ENCODE peak calls at places on chromosomes 4 and X, in four cellular contexts. F is stomach, T is tibial nerve, O is adrenal gland. S is an unnamed sample.

GRCh38 chr4:9968472-9968871 is 52.8 kb downstream of the SLC2A9 start:
- DNase-seq in F (no peak), T (no peak), O (no peak), S (no peak)

GRCh38 chr4:146245246-146245645 is 30.9 kb downstream of the REELD1 start:
- DNase-seq in F (peak), T (no peak), O (no peak), S (no peak)

GRCh38 chr4:112817933-112818921 is 181.3 kb downstream of the LARP7 start:
- DNase-seq in F (peak), T (peak), O (peak), S (peak)

GRCh38 chrX:40167240-40168182 is 69.8 kb upstream of the BCOR start:
- DNase-seq in F (no peak), T (no peak), O (peak), S (no peak)

GRCh38 chrX:47169726-47170515 is 23.7 kb upstream of the UBA1 start:
- DNase-seq in F (peak), T (no peak), O (peak), S (no peak)

GRCh38 chr4:42474406-42474805 is 77.1 kb downstream of the SHISA3 start:
- DNase-seq in F (no peak), T (no peak), O (no peak), S (no peak)

GRCh38 chrX:108362026-108362425 is 76.2 kb downstream of the COL4A6 start:
- DNase-seq in F (no peak), T (no peak), O (no peak), S (no peak)

GRCh38 chrX:68433155-68433980 is at the start of gene OPHN1:
- DNase-seq in F (peak), T (peak), O (peak), S (peak)

GRCh38 chrX:30215357-30215843 is at the start of gene MAGEB2:
- DNase-seq in F (no peak), T (no peak), O (no peak), S (no peak)

GRCh38 chrX:76148753-76149152 is 24.1 kb upstream of the PBDC1 start:
- DNase-seq in F (no peak), T (peak), O (peak), S (no peak)

GRCh38 chr4:102429553-102429952 is 71.6 kb upstream of the NFKB1 start:
- DNase-seq in F (no peak), T (no peak), O (no peak), S (peak)

GRCh38 chr4:151745727-151746231 is 15.0 kb downstream of the GATB start:
- DNase-seq in F (no peak), T (no peak), O (no peak), S (no peak)

GRCh38 chr4:137631605-137632004 is 99.3 kb upstream of the PCDH18 start:
- DNase-seq in F (no peak), T (no peak), O (no peak), S (no peak)

GRCh38 chr4:7195546-7196282 is 3.4 kb downstream of the SORCS2 start:
- DNase-seq in F (no peak), T (no peak), O (no peak), S (no peak)

GRCh38 chr4:169270156-169270809 is 473 bp downstream of the SH3RF1 start:
- DNase-seq in F (peak), T (peak), O (peak), S (no peak)

GRCh38 chr4:101400096-101400495 is 52.8 kb upstream of the PPP3CA start:
- DNase-seq in F (no peak), T (no peak), O (no peak), S (peak)

GRCh38 chr4:174213734-174214101 is 69.7 kb downstream of the FBXO8 start:
- DNase-seq in F (no peak), T (no peak), O (no peak), S (no peak)

GRCh38 chr4:20925176-20925575 is 224.9 kb downstream of the PACRGL start:
- DNase-seq in F (no peak), T (no peak), O (no peak), S (no peak)

GRCh38 chr4:7861440-7861881 is 78.2 kb downstream of the AFAP1 start:
- DNase-seq in F (no peak), T (no peak), O (no peak), S (no peak)

DNA sequence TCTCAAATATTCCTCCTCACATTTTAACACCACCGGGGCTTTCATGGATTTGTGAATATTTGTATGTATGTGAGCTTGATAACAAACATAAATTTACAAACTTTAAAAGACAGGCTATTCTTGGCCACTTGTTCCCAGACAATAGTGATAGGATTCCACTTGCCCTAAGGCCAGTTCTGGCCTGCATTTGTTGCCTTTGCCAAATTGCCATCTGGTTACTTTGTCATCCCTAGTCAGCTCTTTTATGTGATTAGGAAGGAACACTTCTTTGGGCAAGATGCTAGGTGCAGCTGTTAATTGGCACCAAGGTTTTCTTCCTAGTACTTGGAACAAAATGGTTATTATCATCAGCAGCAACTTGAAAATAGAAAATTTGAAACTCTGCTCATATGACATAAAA is 63.3 kb downstream of the CCSER1 start:
- DNase-seq in F (no peak), T (no peak), O (no peak), S (no peak)
- TF ChIP-seq POLR2A in F (no peak), T (no peak), O (no peak), S (no peak)

GRCh38 chr4:94550851-94551250 is 99.1 kb downstream of the PDLIM5 start:
- DNase-seq in F (no peak), T (no peak), O (no peak), S (no peak)

GRCh38 chr4:94548571-94548970 is 96.8 kb downstream of the PDLIM5 start:
- DNase-seq in F (no peak), T (no peak), O (no peak), S (no peak)

GRCh38 chr4:94546949-94547348 is 95.2 kb downstream of the PDLIM5 start:
- DNase-seq in F (no peak), T (no peak), O (no peak), S (no peak)

GRCh38 chr4:94551616-94552564 is 100.1 kb downstream of the PDLIM5 start:
- DNase-seq in F (no peak), T (no peak), O (no peak), S (no peak)

GRCh38 chr4:94550352-94550751 is 98.6 kb downstream of the PDLIM5 start:
- DNase-seq in F (no peak), T (no peak), O (no peak), S (no peak)
- TF ChIP-seq POLR2A in F (no peak), T (no peak), O (no peak), S (no peak)

GRCh38 chr4:132299866-132300265 is 849.2 kb upstream of the PCDH10 start:
- DNase-seq in F (no peak), T (no peak), O (no peak), S (no peak)

DNA sequence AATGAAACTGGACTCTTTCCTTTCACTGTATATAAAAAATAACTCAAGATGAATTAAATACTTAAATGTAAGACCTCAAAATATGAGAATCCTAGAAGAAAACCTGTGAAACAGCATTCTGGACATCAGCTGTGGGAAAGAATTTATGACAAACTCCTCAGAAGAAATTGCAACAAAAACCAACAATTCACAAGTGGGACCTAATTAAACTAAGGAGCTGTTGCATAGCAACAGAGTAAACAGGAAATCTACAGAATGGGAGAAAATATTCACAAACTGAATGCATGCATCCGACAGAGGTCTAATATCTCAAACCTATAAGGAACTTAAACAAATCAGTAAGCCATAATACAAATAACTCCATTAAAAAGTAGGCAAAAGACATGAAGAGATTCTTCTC is 851.7 kb upstream of the PCDH10 start:
- DNase-seq in F (no peak), T (no peak), O (no peak), S (no peak)
- TF ChIP-seq POLR2A in F (no peak), T (no peak), O (no peak), S (no peak)

GRCh38 chrX:106611682-106612402 is at the start of gene RADX:
- DNase-seq in F (peak), T (peak), O (peak), S (peak)
- TF ChIP-seq POLR2A in F (no peak), T (peak), O (no peak), S (no peak)

DNA sequence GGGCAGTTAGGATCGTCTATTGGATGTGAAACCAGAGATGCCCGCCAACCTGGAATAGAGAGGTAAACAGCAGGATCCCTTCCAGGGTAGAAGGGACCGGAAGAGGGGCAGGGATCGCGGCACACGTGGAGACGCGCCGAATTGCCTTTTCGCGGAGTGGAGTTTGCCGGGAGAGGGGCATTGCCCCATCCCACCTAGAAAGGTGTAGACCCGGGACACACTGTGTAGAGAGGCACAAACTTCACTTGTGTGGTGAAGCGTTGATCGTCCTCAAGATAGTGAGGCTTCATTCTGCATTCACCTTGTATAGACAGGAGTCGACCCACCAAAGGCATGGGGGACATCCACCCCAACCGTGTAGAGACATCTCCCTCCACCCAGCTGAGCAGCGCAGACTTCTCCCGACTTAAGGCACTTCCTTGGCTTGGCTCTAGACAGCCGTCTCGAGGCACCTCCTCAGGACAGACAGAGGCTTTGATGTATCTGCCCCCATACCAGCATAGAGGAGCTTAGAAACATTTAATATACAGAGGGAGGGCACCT is 410 bp downstream of the GNL3L start:
- DNase-seq in F (no peak), T (peak), O (no peak), S (no peak)
- TF ChIP-seq POLR2A in F (no peak), T (no peak), O (no peak), S (no peak)

GRCh38 chrX:129982300-129983246 is at the start of gene BCORL1:
- DNase-seq in F (peak), T (peak), O (peak), S (peak)
- TF ChIP-seq POLR2A in F (peak), T (peak), O (peak), S (peak)

GRCh38 chrX:82070948-82071347 is 869.0 kb downstream of the SH3BGRL start:
- DNase-seq in F (no peak), T (no peak), O (no peak), S (no peak)
- TF ChIP-seq POLR2A in F (no peak), T (no peak), O (no peak), S (no peak)

GRCh38 chrX:3757510-3758025 is 44.1 kb upstream of the PRKX start:
- DNase-seq in F (no peak), T (no peak), O (no peak), S (no peak)

DNA sequence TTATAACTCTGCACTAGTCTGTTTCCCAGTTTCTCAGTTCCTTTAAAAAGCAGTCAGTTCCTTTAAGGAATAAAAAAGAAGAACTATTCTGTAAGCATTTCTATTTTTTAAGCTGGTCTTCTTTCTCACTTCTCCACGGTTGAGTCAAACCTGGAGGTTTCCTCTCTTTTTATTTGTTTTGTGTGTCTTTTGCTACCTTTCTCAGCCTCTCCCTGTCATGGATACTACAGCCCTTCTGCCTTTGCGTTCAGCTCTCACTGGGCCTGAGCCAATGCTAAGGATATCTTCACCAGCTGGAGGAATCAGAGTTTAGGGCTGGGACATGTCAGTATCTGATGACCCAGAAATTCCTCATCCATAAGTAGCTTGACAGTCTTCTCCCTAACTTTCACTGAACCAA is 49.7 kb upstream of the PRKX start:
- DNase-seq in F (no peak), T (no peak), O (no peak), S (no peak)
- TF ChIP-seq POLR2A in F (no peak), T (no peak), O (no peak), S (no peak)

S was measured in H54.